ENCODE peak calls at places on chromosome 20, in nine cellular contexts. J is astrocyte, M is mammary epithelial cell, V is A549, P is hepatocyte, Q is OCI-LY7, Z is GM23338, G is neural progenitor cell, S is mesendoderm. C is an unnamed sample.

GRCh38 chr20:52003976-52004375 is 187.6 kb downstream of the ZFP64 start:
- DNase-seq in J (no peak), M (no peak), V (no peak), P (no peak), Q (no peak), Z (no peak), G (peak; percentile 73), S (no peak), C (no peak)

GRCh38 chr20:62501801-62502495 is 26.2 kb upstream of the GATA5 start:
- DNase-seq in J (peak; percentile 44), M (peak; percentile 82), V (no peak), P (peak; percentile 70), Q (no peak), Z (no peak), G (no peak), S (no peak), C (peak; percentile 56)

GRCh38 chr20:54113553-54113952 is 43.2 kb upstream of the BCAS1 start:
- DNase-seq in J (no peak), M (no peak), V (no peak), P (peak; percentile 68), Q (no peak), Z (no peak), G (no peak), S (no peak), C (no peak)

GRCh38 chr20:15619341-15619740 is 953.9 kb downstream of the KIF16B start:
- DNase-seq in J (no peak), M (no peak), V (no peak), P (no peak), Q (no peak), Z (no peak), G (no peak), S (no peak), C (no peak)

GRCh38 chr20:62161347-62161746 is 17.8 kb downstream of the SS18L1 start:
- DNase-seq in J (peak; percentile 87), M (peak; percentile 84), V (no peak), P (no peak), Q (no peak), Z (no peak), G (no peak), S (no peak), C (peak; percentile 92)

GRCh38 chr20:59047938-59048680 is 5.5 kb upstream of the PRELID3B start:
- DNase-seq in J (peak; percentile 61), M (no peak), V (peak; percentile 35), P (peak; percentile 85), Q (no peak), Z (no peak), G (no peak), S (no peak), C (peak; percentile 72)

GRCh38 chr20:53940883-53941546 is 129.4 kb downstream of the BCAS1 start:
- DNase-seq in J (peak; percentile 96), M (peak; percentile 83), V (peak; percentile 19), P (no peak), Q (peak; percentile 44), Z (peak; percentile 51), G (peak; percentile 51), S (peak; percentile 75), C (peak; percentile 86)

GRCh38 chr20:48266571-48266970 is 481.3 kb upstream of the SULF2 start:
- DNase-seq in J (no peak), M (no peak), V (no peak), P (no peak), Q (no peak), Z (no peak), G (no peak), S (peak; percentile 55), C (no peak)

GRCh38 chr20:61933951-61934715 is 131.5 kb downstream of the TAF4 start:
- DNase-seq in J (no peak), M (no peak), V (no peak), P (no peak), Q (no peak), Z (peak; percentile 63), G (peak; percentile 39), S (peak; percentile 46), C (no peak)

GRCh38 chr20:634526-634925 is 18.5 kb downstream of the SRXN1 start:
- DNase-seq in J (no peak), M (no peak), V (no peak), P (no peak), Q (no peak), Z (no peak), G (peak; percentile 65), S (no peak), C (no peak)

GRCh38 chr20:3786665-3787639 is at the start of gene CENPB:
- DNase-seq in J (peak; percentile 52), M (peak; percentile 81), V (peak; percentile 84), P (peak; percentile 95), Q (peak; percentile 90), Z (peak; percentile 93), G (peak; percentile 95), S (peak; percentile 89), C (peak; percentile 81)

GRCh38 chr20:63178445-63178818 is 37.5 kb downstream of the YTHDF1 start:
- DNase-seq in J (no peak), M (no peak), V (no peak), P (no peak), Q (no peak), Z (peak; percentile 89), G (peak; percentile 93), S (peak; percentile 51), C (no peak)

DNA sequence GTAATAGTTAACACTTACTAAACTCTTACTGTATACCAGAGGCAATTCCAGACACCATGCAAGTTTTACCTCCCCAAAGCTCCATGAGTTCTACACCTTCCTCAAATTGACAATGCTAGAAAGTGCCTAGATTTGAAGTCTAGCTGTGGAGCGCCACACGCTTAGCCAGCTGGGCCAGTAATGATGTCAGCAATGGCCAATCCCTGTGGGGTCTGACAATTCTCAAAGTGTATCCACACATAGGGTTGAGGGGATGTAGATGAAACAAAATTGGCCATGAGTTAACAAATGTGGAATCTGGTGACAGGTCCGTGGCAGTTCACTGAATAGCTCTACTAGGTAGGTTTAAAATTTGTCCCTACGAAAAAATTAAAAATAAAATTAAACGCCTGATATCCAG is 1.3 kb downstream of the ZNF343 start:
- DNase-seq in J (no peak), M (no peak), V (no peak), P (no peak), Q (no peak), Z (no peak), G (no peak), S (no peak), C (peak; percentile 8)
- H3K4me2 ChIP-seq in J (peak overlapping the region; percentile 92), M (peak overlapping the region; percentile 79), V (peak overlapping the region; percentile 92), P (peak overlapping the region; percentile 85), Q (peak overlapping the region; percentile 84), Z (no peak overlapping the region), G (peak overlapping the region; percentile 92), S (no peak overlapping the region), C (peak overlapping the region; percentile 96)

GRCh38 chr20:20712004-20712473 is 405 bp downstream of the RALGAPA2 start:
- DNase-seq in J (no peak), M (no peak), V (no peak), P (peak; percentile 57), Q (no peak), Z (peak; percentile 48), G (peak; percentile 50), S (peak; percentile 23), C (peak; percentile 11)

GRCh38 chr20:20710443-20710842 is 2.0 kb downstream of the RALGAPA2 start:
- DNase-seq in J (no peak), M (no peak), V (no peak), P (no peak), Q (no peak), Z (no peak), G (no peak), S (no peak), C (no peak)

GRCh38 chr20:20709858-20710257 is 2.6 kb downstream of the RALGAPA2 start:
- DNase-seq in J (no peak), M (no peak), V (no peak), P (no peak), Q (no peak), Z (no peak), G (no peak), S (no peak), C (no peak)

GRCh38 chr20:20711413-20711812 is 1.0 kb downstream of the RALGAPA2 start:
- DNase-seq in J (no peak), M (peak; percentile 8), V (no peak), P (peak; percentile 42), Q (peak; percentile 37), Z (peak; percentile 16), G (no peak), S (peak; percentile 45), C (no peak)

GRCh38 chr20:20710847-20711315 is 1.6 kb downstream of the RALGAPA2 start:
- DNase-seq in J (no peak), M (peak; percentile 52), V (no peak), P (peak; percentile 72), Q (peak; percentile 32), Z (no peak), G (no peak), S (no peak), C (no peak)
- H3K4me1 ChIP-seq in J (peaks cover 11% of the 10 kb centered on the region), M (peaks cover 16% of the 10 kb centered on the region), V (peaks cover 19% of the 10 kb centered on the region), P (peaks cover 12% of the 10 kb centered on the region), Q (peaks cover 19% of the 10 kb centered on the region), Z (peaks cover 9% of the 10 kb centered on the region), G (peaks cover 18% of the 10 kb centered on the region), S (peaks cover 9% of the 10 kb centered on the region), C (no peaks in the 10 kb centered on the region)

GRCh38 chr20:50252715-50253500 is 62.3 kb downstream of the CEBPB start:
- DNase-seq in J (no peak), M (no peak), V (no peak), P (no peak), Q (no peak), Z (no peak), G (no peak), S (no peak), C (no peak)
- H3K27ac ChIP-seq in J (no peak overlapping the region), M (no peak overlapping the region), V (peak overlapping the region; percentile 78), P (no peak overlapping the region), Q (no peak overlapping the region), Z (no peak overlapping the region), G (no peak overlapping the region), S (no peak overlapping the region), C (peak overlapping the region; percentile 81)

GRCh38 chr20:24817351-24817750 is 131.7 kb upstream of the CST7 start:
- DNase-seq in J (no peak), M (no peak), V (no peak), P (no peak), Q (no peak), Z (no peak), G (no peak), S (no peak), C (no peak)

GRCh38 chr20:24815931-24816330 is 133.1 kb upstream of the CST7 start:
- DNase-seq in J (no peak), M (no peak), V (no peak), P (no peak), Q (no peak), Z (no peak), G (no peak), S (no peak), C (no peak)

GRCh38 chr20:24815196-24815815 is 133.8 kb upstream of the CST7 start:
- DNase-seq in J (no peak), M (no peak), V (no peak), P (no peak), Q (no peak), Z (no peak), G (no peak), S (no peak), C (no peak)

GRCh38 chr20:24816907-24817306 is 132.2 kb upstream of the CST7 start:
- DNase-seq in J (no peak), M (no peak), V (no peak), P (no peak), Q (no peak), Z (no peak), G (no peak), S (no peak), C (no peak)

DNA sequence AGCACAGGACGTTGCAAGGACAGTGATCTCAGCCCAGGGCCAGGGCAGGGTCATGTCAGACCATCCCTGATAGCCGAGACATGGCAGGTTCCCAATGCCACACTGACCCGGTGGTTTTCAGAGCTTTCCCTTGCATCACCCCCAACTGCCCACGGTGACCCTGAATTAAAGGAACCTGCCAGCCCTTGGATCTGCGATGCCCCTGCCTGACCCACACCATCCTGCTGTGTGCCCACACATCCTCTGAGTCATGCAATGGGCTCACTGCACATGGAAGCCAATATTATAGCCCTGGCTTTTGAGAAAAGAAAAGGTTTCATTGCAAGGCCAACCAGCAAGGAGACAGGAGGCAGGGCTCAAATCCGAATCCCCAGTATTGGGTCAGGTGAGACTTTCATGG is 132.6 kb upstream of the CST7 start:
- DNase-seq in J (no peak), M (no peak), V (no peak), P (no peak), Q (no peak), Z (no peak), G (no peak), S (no peak), C (no peak)
- H3K4me2 ChIP-seq in J (no peak overlapping the region), M (no peak overlapping the region), V (no peak overlapping the region), P (no peak overlapping the region), Q (no peak overlapping the region), Z (no peak overlapping the region), G (no peak overlapping the region), S (no peak overlapping the region), C (no peak overlapping the region)

C was measured in fibroblast of lung.